ENCODE peak calls at places on chromosomes 3 and 15, in four cellular contexts. L is GM06990; J is CD8-positive, alpha-beta T cell; Y is ovary. Z is an unnamed sample.

GRCh38 chr15:66716668-66717025 is 14.6 kb downstream of the SMAD6 start:
- DNase-seq in Y (no peak), L (no peak), J (no peak), Z (no peak)

GRCh38 chr15:48076454-48076853 is 44.3 kb upstream of the SLC24A5 start:
- DNase-seq in L (no peak), J (no peak), Y (no peak), Z (no peak)

GRCh38 chr15:37135225-37135624 is 34.9 kb upstream of the MEIS2 start:
- DNase-seq in J (no peak), L (no peak), Y (no peak), Z (no peak)

GRCh38 chr3:70554170-70554569 is 241.7 kb upstream of the MDFIC2 start:
- DNase-seq in J (no peak), Y (no peak), L (no peak), Z (no peak)

GRCh38 chr3:109098245-109098644 is 19.7 kb downstream of the MORC1 start:
- DNase-seq in J (no peak), L (no peak), Y (no peak), Z (no peak)

GRCh38 chr3:125261031-125261430 is 48.5 kb upstream of the SLC12A8 start:
- DNase-seq in L (no peak), J (no peak), Y (no peak), Z (no peak)

GRCh38 chr15:39332846-39333245 is 248.0 kb upstream of the THBS1 start:
- DNase-seq in L (no peak), J (no peak), Y (no peak), Z (no peak)

GRCh38 chr15:91985297-91985696 is 131.8 kb downstream of the SLCO3A1 start:
- DNase-seq in L (no peak), J (no peak), Y (no peak), Z (no peak)

GRCh38 chr15:90640862-90641261 is 76.3 kb upstream of the BLM start:
- DNase-seq in Y (no peak), L (no peak), J (no peak), Z (no peak)

GRCh38 chr3:114558271-114558670 is 264.4 kb downstream of the TIGIT start:
- DNase-seq in Y (no peak), J (no peak), L (no peak), Z (no peak)

GRCh38 chr3:120144267-120144666 is 50.0 kb upstream of the GSK3B start:
- DNase-seq in J (no peak), Y (no peak), L (no peak), Z (no peak)

GRCh38 chr3:12495749-12496452 is 11.6 kb downstream of the TSEN2 start:
- DNase-seq in J (no peak), L (no peak), Y (no peak), Z (no peak)
- H3K36me3 ChIP-seq in J (peaks cover 16% of the 10 kb centered on the region), L (peaks cover 23% of the 10 kb centered on the region), Y (no peaks in the 10 kb centered on the region), Z (no peaks in the 10 kb centered on the region)

GRCh38 chr3:110881069-110881468 is 190.5 kb upstream of the NECTIN3 start:
- DNase-seq in L (no peak), Y (peak; percentile 26), J (no peak), Z (no peak)
- TF ChIP-seq CTCF in L (peak; percentile 46), Y (no peak), J (no peak), Z (no peak)

DNA sequence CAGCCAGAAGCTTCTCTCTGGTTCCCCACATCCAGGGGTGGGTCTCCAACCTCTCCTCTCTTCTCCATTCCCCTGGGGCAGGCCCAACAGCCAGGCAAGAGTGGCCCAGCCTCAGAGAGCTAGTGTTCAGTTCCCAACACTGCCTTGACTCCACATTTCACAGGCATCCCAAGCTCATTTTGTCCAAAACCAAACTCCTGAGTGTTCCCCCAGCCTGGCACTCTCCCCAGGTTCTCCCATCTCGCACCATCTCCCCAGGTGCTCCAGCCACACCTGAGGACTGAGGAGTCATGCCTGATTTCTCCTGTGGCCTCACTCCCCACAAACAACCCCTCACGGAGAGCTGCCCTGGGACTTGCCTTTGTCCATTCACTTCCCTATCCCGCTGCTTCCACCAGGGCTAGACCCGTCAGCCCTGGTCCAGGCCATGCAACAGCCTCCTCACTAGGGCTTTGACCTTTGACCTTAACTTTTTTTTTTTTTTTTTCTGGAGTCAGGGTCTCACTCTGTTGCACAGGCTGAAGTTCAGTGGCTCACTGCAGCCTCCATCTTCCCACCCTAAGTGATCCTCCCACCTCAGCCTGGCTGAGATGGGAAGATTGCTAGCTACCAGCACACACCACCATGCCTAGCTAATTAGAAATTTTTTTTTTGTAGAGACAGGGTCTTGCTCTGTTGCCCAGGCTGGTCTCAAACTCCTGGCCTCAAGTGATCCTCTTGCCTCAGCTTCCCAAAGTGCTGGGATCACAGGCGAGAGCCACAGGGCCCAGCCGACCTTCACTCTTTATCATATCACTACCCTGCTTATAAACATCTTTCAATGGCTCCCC is 3.9 kb upstream of the CSK start:
- DNase-seq in Y (no peak), L (no peak), J (no peak), Z (no peak)
- H3K36me3 ChIP-seq in Y (no peaks in the 10 kb centered on the region), L (no peaks in the 10 kb centered on the region), J (no peaks in the 10 kb centered on the region), Z (no peaks in the 10 kb centered on the region)

DNA sequence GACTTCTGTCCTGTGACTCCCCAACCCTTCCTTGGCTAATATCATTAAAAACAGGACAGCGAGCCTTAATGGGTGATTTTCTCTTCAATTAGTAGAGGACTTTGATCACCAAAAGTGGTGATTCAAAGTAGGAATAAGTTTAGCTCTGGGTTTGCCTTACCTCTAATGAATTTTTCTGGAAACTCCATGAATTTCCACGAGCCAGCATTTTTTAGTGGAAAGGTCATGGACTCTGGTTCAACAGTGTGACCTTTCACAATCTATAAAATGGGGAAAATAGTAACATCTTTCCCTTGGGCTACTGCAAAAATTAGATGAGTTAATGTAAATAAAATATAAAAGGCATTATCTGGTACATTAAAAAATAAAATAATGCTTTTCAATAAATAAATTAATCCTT is 417.8 kb upstream of the NR2F2 start:
- DNase-seq in J (no peak), L (no peak), Y (no peak), Z (no peak)
- TF ChIP-seq CTCF in J (no peak), L (no peak), Y (no peak), Z (no peak)

GRCh38 chr3:50622881-50623280 is 5.9 kb downstream of the MAPKAPK3 start:
- DNase-seq in L (no peak), Y (no peak), J (no peak), Z (no peak)

GRCh38 chr3:50625131-50625878 is 8.4 kb downstream of the MAPKAPK3 start:
- DNase-seq in J (no peak), Y (no peak), L (no peak), Z (no peak)

GRCh38 chr3:50624634-50625033 is 7.7 kb downstream of the MAPKAPK3 start:
- DNase-seq in J (no peak), L (no peak), Y (no peak), Z (no peak)

GRCh38 chr3:50625879-50626182 is 8.9 kb downstream of the MAPKAPK3 start:
- DNase-seq in L (no peak), J (no peak), Y (no peak), Z (no peak)

GRCh38 chr3:50623840-50624474 is 7.0 kb downstream of the MAPKAPK3 start:
- DNase-seq in Y (no peak), L (peak; percentile 32), J (peak; percentile 32), Z (no peak)
- H3K36me3 ChIP-seq in Y (no peaks in the 10 kb centered on the region), L (no peaks in the 10 kb centered on the region), J (no peaks in the 10 kb centered on the region), Z (no peaks in the 10 kb centered on the region)

DNA sequence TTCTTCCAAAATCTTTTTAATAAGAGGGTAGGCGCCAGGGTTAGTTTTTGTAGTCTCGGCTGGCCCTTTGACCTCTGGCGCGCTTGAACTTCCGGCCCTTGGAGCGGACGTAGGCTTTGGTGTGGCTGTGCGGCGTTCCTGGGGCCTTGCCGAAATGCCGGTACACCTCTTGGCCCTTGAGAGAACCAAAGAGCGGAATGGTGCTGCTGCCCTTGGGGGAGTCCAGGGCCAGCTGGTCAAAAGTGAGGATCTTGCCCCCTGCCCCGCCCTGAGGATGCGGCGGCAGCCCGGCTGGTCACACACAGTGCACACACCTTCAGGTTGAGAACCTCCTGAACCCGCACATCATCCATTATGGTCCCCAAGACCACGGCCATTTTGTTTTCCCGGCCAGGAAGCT is 20.0 kb upstream of the CHRNB4 start:
- DNase-seq in Y (no peak), J (no peak), L (no peak), Z (no peak)
- TF ChIP-seq CTCF in Y (no peak), J (no peak), L (no peak), Z (no peak)

GRCh38 chr15:63260786-63261185 is 16.6 kb upstream of the APH1B start:
- DNase-seq in J (no peak), L (no peak), Y (no peak), Z (no peak)

GRCh38 chr15:63264685-63265302 is 12.6 kb upstream of the APH1B start:
- DNase-seq in Y (no peak), L (no peak), J (no peak), Z (peak; percentile 20)

GRCh38 chr15:63258658-63259057 is 18.7 kb upstream of the APH1B start:
- DNase-seq in J (no peak), L (no peak), Y (no peak), Z (no peak)

GRCh38 chr15:63261311-63261710 is 16.1 kb upstream of the APH1B start:
- DNase-seq in Y (no peak), J (no peak), L (no peak), Z (no peak)

DNA sequence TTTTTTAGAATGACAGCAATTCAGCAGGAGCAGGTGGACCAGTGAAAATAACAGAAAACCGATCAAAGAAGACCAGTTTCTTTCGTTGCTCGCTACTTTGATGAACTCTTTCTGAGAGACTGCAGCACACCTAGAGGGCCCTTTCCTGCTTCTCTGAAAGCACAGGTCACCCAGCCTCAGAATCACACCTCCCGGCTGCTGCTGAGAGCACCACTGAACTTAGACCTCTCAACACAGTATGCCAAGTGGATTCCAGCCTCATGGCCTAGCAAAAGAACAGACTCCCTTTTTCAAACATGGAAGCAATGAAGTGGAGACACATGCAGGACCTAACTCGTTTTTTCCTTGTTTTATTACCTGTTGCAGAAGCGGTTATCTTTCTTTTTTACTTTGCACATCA is 13.9 kb upstream of the APH1B start:
- DNase-seq in Y (no peak), J (no peak), L (no peak), Z (no peak)
- H3K36me3 ChIP-seq in Y (no peaks in the 10 kb centered on the region), J (peaks cover 30% of the 10 kb centered on the region), L (peaks cover 9% of the 10 kb centered on the region), Z (peaks cover 3% of the 10 kb centered on the region)

GRCh38 chr3:56916697-56917336 is 115.1 kb upstream of the ARHGEF3 start:
- DNase-seq in Y (no peak), J (no peak), L (peak; percentile 33), Z (no peak)

GRCh38 chr3:56917337-56917697 is 115.6 kb upstream of the ARHGEF3 start:
- DNase-seq in L (no peak), J (no peak), Y (no peak), Z (no peak)

GRCh38 chr3:56919797-56920195 is 118.0 kb upstream of the ARHGEF3 start:
- DNase-seq in Y (no peak), J (no peak), L (no peak), Z (no peak)

GRCh38 chr3:56917740-56918568 is 116.2 kb upstream of the ARHGEF3 start:
- DNase-seq in L (peak; percentile 86), J (no peak), Y (no peak), Z (no peak)

DNA sequence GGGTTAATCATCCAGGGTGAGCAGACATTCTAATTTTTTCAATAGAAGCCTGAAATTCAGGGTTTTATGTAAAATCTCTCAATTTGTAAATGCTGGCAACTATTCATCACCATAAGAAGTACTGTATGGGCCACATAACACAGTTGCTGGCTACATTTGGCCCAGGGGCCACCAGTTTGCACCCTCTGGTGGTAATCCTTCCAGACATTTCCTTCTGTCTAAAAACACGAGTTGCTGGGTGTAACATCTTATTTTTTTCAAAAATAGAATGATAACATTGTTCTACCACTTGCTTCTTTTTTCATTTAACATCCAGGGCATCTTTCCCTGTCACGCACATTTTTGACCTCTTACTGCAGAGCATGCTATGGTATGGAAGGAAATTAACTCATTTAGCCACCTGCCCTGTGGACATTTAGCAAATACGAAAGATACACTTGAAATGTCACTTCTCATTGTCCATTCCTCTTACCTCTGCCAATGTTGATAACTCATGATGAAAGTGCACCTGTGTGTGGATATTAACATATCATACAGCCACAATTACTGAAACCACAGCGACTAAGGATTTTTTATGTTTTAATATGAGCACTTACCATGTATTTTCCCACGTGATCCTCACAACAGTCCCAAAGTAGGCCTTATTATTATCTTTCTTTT is 117.5 kb upstream of the ARHGEF3 start:
- DNase-seq in Y (no peak), L (peak; percentile 59), J (no peak), Z (no peak)
- TF ChIP-seq CTCF in Y (no peak), L (peak; percentile 26), J (no peak), Z (no peak)